ENCODE peak calls at places on chromosomes 6 and 20, in nine cellular contexts. Y is type B pancreatic cell; C is activated CD4-positive, alpha-beta memory T cell treated with anti-CD3 and anti-CD28 coated beads for 36 hours; L is activated CD4-positive, alpha-beta T cell treated with anti-CD3 and anti-CD28 coated beads for 48 hours; S is effector memory CD4-positive, alpha-beta T cell; E is NCI-H2171 treated with DMSO at 0.1 percent for 48 hours; B is A549; T is NCI-H1436; V is SJSA1. O is an unnamed sample.

GRCh38 chr6:44661221-44661609 is 273.7 kb downstream of the CDC5L start:
- DNase-seq in S (no peak), Y (no peak), V (peak), T (no peak), L (no peak), B (no peak), E (no peak), C (no peak), O (peak)

GRCh38 chr6:163086563-163086895 is 328.0 kb upstream of the QKI start:
- DNase-seq in T (no peak), E (no peak), L (no peak), Y (no peak), V (no peak), S (no peak), B (no peak), C (no peak), O (no peak)

GRCh38 chr6:74606488-74607135 is 599.2 kb downstream of the COL12A1 start:
- DNase-seq in L (no peak), C (no peak), V (peak), T (no peak), Y (no peak), B (peak), E (no peak), S (no peak), O (no peak)

GRCh38 chr6:18034798-18035202 is 47.4 kb upstream of the KIF13A start:
- DNase-seq in C (no peak), S (no peak), L (no peak), B (peak), E (peak), Y (no peak), T (no peak), V (no peak), O (no peak)

GRCh38 chr6:132932566-132932965 is 118.2 kb downstream of the RPS12 start:
- DNase-seq in V (no peak), L (no peak), T (peak), B (no peak), E (no peak), Y (no peak), S (no peak), C (no peak), O (no peak)

GRCh38 chr6:7165736-7166296 is 58.1 kb downstream of the RREB1 start:
- DNase-seq in C (no peak), E (no peak), B (no peak), L (no peak), T (no peak), S (no peak), V (no peak), Y (no peak), O (no peak)

GRCh38 chr6:118890997-118891790 is 2.8 kb upstream of the ASF1A start:
- DNase-seq in C (no peak), L (no peak), V (no peak), S (no peak), E (no peak), T (no peak), Y (no peak), B (no peak), O (no peak)

GRCh38 chr20:21389368-21389767 is 8.0 kb downstream of the NKX2-4 start:
- DNase-seq in C (no peak), V (no peak), S (no peak), B (no peak), E (no peak), Y (no peak), L (no peak), T (no peak), O (no peak)

GRCh38 chr20:34403063-34403827 is 40.2 kb downstream of the ITCH start:
- DNase-seq in T (no peak), L (no peak), S (no peak), V (no peak), B (no peak), E (no peak), C (no peak), Y (no peak), O (no peak)

GRCh38 chr6:169848946-169849345 is 97.5 kb downstream of the ERMARD start:
- DNase-seq in B (no peak), V (no peak), Y (peak), T (no peak), E (no peak), L (no peak), S (no peak), C (no peak), O (no peak)

GRCh38 chr6:36210157-36210556 is 13.6 kb downstream of the BRPF3 start:
- DNase-seq in C (no peak), T (no peak), V (no peak), S (no peak), B (no peak), L (no peak), E (no peak), Y (no peak), O (no peak)

GRCh38 chr6:64289946-64290345 is 654.3 kb downstream of the PHF3 start:
- DNase-seq in L (no peak), E (no peak), V (no peak), C (no peak), Y (no peak), T (no peak), B (no peak), S (no peak), O (no peak)

GRCh38 chr6:140774080-140774505 is 1358.6 kb upstream of the GJE1 start:
- DNase-seq in T (no peak), E (no peak), L (no peak), V (peak), C (no peak), B (no peak), S (no peak), Y (no peak), O (no peak)

GRCh38 chr6:166955121-166955864 is 1.1 kb downstream of the RNASET2 start:
- DNase-seq in Y (no peak), T (no peak), S (no peak), B (peak), V (no peak), E (no peak), C (peak), L (peak), O (peak)

GRCh38 chr6:136036601-136037000 is 185.1 kb downstream of the PDE7B start:
- DNase-seq in T (no peak), L (no peak), S (no peak), B (no peak), Y (no peak), V (no peak), C (no peak), E (no peak), O (no peak)

GRCh38 chr6:81265106-81265505 is 487.4 kb downstream of the TENT5A start:
- DNase-seq in E (no peak), V (peak), L (no peak), C (no peak), Y (no peak), T (no peak), B (peak), S (no peak), O (peak)

GRCh38 chr20:36606171-36607116 is 865 bp downstream of the RAB5IF start:
- DNase-seq in E (no peak), T (no peak), S (no peak), V (peak), L (no peak), B (peak), C (peak), Y (no peak), O (no peak)

GRCh38 chr6:30345852-30346251 is 896 bp downstream of the RPP21 start:
- DNase-seq in S (no peak), B (no peak), T (no peak), Y (no peak), E (no peak), L (no peak), V (no peak), C (no peak), O (no peak)

GRCh38 chr6:141677598-141678211 is 455.0 kb upstream of the GJE1 start:
- DNase-seq in T (peak), C (no peak), V (peak), E (peak), Y (no peak), B (peak), S (no peak), L (no peak), O (no peak)

GRCh38 chr6:160398674-160399271 is 50.6 kb downstream of the SLC22A3 start:
- DNase-seq in E (no peak), B (no peak), Y (no peak), V (no peak), L (no peak), S (no peak), T (no peak), C (no peak), O (no peak)

GRCh38 chr20:47438464-47439381 is 63.0 kb upstream of the NCOA3 start:
- DNase-seq in E (no peak), S (no peak), C (peak), V (no peak), B (peak), Y (no peak), L (no peak), T (no peak), O (peak)

GRCh38 chr20:4427936-4428581 is 293.6 kb upstream of the PRND start:
- DNase-seq in T (no peak), Y (no peak), C (no peak), S (no peak), B (no peak), V (no peak), L (no peak), E (no peak), O (no peak)

GRCh38 chr6:148491638-148492210 is 149.1 kb downstream of the SASH1 start:
- DNase-seq in Y (no peak), V (peak), T (no peak), S (no peak), C (no peak), L (no peak), E (no peak), B (no peak), O (no peak)

GRCh38 chr6:68169922-68170321 is 465.2 kb upstream of the ADGRB3 start:
- DNase-seq in V (no peak), S (no peak), L (no peak), E (no peak), Y (no peak), T (no peak), C (no peak), B (no peak), O (no peak)

O was measured in T47D.